ENCODE peak calls at places on chromosome 7, in four cellular contexts. I, R, B and N are unnamed samples.

GRCh38 chr7:26705567-26705966 is 158.8 kb downstream of the SKAP2 start:
- DNase-seq in I (no peak), R (no peak), B (peak), N (no peak)

GRCh38 chr7:15626041-15626440 is 60.4 kb downstream of the MEOX2 start:
- DNase-seq in R (no peak), B (no peak), I (no peak), N (no peak)

GRCh38 chr7:44959433-44959951 is 19.3 kb downstream of the MYO1G start:
- DNase-seq in R (no peak), I (no peak), B (peak), N (no peak)

GRCh38 chr7:56686276-56686859 is 445.9 kb downstream of the ZNF479 start:
- DNase-seq in B (no peak), I (no peak), R (no peak), N (no peak)

GRCh38 chr7:45120-46090 is 147.0 kb upstream of the FAM20C start:
- DNase-seq in I (no peak), B (no peak), R (peak), N (no peak)

GRCh38 chr7:18020138-18020715 is 7.4 kb downstream of the PRPS1L1 start:
- DNase-seq in B (no peak), I (no peak), R (no peak), N (no peak)

GRCh38 chr7:119252962-119253361 is 1020.0 kb upstream of the KCND2 start:
- DNase-seq in R (no peak), I (no peak), B (no peak), N (no peak)

GRCh38 chr7:15932318-15932717 is 245.8 kb upstream of the MEOX2 start:
- DNase-seq in B (no peak), R (no peak), I (no peak), N (no peak)

GRCh38 chr7:13725591-13725990 is 263.9 kb downstream of the ETV1 start:
- DNase-seq in I (no peak), R (no peak), B (no peak), N (no peak)

GRCh38 chr7:41058986-41059741 is 643.7 kb downstream of the INHBA start:
- DNase-seq in B (peak), R (no peak), I (no peak), N (no peak)

GRCh38 chr7:105149827-105150226 is 135.8 kb downstream of the KMT2E start:
- DNase-seq in R (no peak), I (no peak), B (peak), N (no peak)

GRCh38 chr7:139936760-139937310 is 107.8 kb downstream of the TBXAS1 start:
- DNase-seq in R (no peak), B (peak), I (no peak), N (no peak)

GRCh38 chr7:1267016-1267900 is 34.6 kb downstream of the UNCX start:
- DNase-seq in R (no peak), B (no peak), I (no peak), N (no peak)

GRCh38 chr7:96388620-96389383 is 66.9 kb upstream of the SLC25A13 start:
- DNase-seq in B (peak), I (no peak), R (peak), N (no peak)

GRCh38 chr7:139687980-139688632 is 89.7 kb downstream of the HIPK2 start:
- DNase-seq in I (no peak), B (peak), R (no peak), N (no peak)

GRCh38 chr7:81031243-81031642 is 112.4 kb upstream of the SEMA3C start:
- DNase-seq in B (no peak), R (no peak), I (no peak), N (no peak)

GRCh38 chr7:124785994-124786393 is 20.4 kb upstream of the GPR37 start:
- DNase-seq in B (no peak), R (no peak), I (no peak), N (no peak)

GRCh38 chr7:14507617-14508016 is 394.9 kb downstream of the DGKB start:
- DNase-seq in R (no peak), B (peak), I (peak), N (no peak)

GRCh38 chr7:96277921-96278320 is 44.0 kb downstream of the SLC25A13 start:
- DNase-seq in I (no peak), R (no peak), B (no peak), N (no peak)

GRCh38 chr7:26399309-26399610 is 107.6 kb downstream of the SNX10 start:
- DNase-seq in R (no peak), B (peak), I (peak), N (no peak)

GRCh38 chr7:19051767-19052375 is 65.6 kb downstream of the TWIST1 start:
- DNase-seq in B (peak), I (peak), R (no peak), N (peak)

GRCh38 chr7:97454636-97455035 is 277.2 kb upstream of the TAC1 start:
- DNase-seq in I (no peak), R (no peak), B (no peak), N (no peak)

GRCh38 chr7:108132551-108133265 is 2.5 kb upstream of the LAMB4 start:
- DNase-seq in B (peak), I (no peak), R (no peak), N (no peak)

DNA sequence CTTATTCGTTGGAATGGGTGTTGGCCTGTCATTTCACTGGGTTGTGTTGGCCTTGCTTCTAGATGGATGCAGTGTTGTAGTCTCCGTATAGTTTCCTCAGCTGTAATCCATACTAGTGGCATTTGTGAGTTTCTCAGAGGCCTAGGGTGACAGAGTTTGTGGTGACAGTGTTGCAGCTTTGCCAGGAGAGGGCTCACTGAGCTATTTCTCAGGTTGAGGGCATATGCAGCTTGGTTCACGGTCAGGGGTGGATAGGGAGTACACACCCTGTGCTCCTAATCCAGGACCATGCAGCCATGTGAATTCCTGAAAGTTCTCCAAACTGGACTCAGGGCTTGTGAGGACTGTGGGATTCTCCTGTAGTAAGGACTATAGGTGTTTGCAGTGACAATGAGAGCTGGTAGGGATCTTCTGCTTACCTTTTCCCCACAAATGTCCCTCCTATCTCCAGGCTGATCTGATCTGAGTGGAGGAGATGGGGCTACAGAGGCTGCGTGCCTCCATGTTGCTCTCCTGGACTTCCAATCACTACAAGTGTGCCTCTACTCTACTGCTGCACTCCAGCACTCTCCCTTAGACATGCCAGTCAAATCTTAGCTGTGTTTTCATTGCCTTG is 229.0 kb downstream of the STK31 start:
- DNase-seq in R (no peak), B (peak), I (peak), N (peak)
- TF ChIP-seq CTCF in R (no peak), B (peak), I (peak), N (peak)

DNA sequence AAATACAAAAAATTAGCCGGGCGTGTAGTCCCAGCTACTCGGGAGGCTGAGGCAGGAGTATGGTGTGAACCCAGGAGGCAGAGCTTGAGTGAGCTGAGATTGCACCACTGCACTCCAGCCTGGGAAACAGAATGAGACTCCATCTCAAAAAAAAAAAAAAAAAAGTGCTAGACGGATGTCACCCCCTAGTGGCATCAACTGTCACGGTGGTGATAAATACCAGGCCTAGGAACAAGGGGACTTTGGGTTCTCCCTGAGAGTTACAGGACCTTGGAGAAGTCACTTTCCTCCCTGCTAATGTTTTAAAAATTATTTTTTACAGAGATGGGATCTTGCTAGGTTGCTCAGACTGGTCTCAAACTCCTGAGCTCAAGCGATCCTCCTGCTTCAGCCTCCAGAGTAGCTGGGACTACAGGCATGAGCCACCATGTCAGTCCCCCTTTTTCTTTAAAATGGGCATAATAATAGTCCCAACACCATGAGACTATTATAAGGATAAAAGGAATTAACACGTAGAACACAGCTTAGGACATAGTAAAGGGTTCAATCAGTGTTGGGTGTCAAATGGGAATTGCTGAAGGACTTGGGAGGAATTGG is 2.6 kb upstream of the TMEM130 start:
- DNase-seq in R (no peak), I (no peak), B (peak), N (peak)
- TF ChIP-seq CTCF in R (no peak), I (no peak), B (no peak), N (peak)

DNA sequence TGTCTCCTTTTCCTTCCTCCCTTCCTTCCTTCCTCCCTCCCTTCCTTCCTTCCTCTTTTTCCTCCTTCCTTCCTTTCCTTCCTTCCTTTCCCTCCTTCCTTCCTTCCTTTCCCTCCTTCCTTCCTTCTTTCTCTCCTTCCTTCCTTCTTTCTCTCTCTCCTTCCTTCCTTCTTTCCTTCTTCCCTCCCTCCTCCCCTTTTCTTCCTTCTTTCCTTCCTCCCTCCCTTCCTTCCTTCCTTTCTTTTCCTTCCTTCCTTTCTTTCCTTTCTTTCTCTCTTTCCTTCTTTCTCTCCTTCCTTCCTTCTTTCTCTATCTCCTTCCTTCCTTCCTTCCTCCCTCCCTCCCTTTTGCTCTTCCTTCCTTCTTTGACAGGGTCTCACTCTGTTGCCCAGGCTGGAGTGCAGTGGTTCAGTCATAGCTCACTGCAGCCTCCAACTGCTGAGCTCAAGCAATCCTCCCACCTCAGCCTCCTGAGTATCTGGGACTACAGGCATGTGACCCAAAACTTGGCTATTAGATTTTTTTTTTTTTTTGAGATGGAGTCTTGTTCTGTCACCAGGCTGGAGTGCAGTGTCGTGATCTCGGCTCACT is 15.9 kb upstream of the CYTH3 start:
- DNase-seq in I (no peak), R (no peak), B (no peak), N (no peak)
- TF ChIP-seq CTCF in I (no peak), R (no peak), B (no peak), N (no peak)

GRCh38 chr7:77910124-77910523 is 111.6 kb downstream of the PHTF2 start:
- DNase-seq in B (no peak), R (no peak), I (no peak), N (no peak)
- TF ChIP-seq CTCF in B (no peak), R (no peak), I (no peak), N (no peak)

GRCh38 chr7:151992375-151992774 is 33.1 kb upstream of the GALNT11 start:
- DNase-seq in B (peak), I (peak), R (peak), N (peak)
- TF ChIP-seq CTCF in B (no peak), I (no peak), R (no peak), N (no peak)

DNA sequence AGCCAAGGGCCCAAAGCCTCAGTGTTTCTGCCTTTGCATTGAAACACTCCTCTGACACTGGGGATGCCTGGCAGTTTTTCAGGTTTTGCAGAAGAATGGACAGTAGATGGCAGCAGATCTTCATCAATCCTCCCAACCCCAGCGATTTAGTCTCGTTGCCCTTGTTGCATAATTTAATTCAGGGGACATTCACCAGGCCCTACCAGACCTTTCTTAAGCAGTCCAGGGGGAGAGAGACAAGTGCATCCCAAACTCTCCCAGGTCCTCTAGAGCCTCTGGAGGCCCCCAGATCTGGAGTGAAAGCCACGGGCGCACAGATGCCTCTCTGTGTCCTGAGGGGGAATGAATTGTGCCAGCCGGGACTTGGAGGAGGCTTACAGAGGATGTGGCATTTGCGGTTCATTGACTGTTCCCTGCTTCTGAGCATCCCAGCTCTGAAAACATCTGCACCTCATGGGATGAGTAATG is 29.6 kb downstream of the MINDY4 start:
- DNase-seq in I (peak), B (peak), R (peak), N (peak)
- TF ChIP-seq CTCF in I (peak), B (peak), R (peak), N (peak)

GRCh38 chr7:74207586-74207985 is 2.2 kb upstream of the LAT2 start:
- DNase-seq in R (no peak), B (no peak), I (no peak), N (no peak)

GRCh38 chr7:74203157-74203556 is 6.6 kb upstream of the LAT2 start:
- DNase-seq in R (no peak), I (peak), B (peak), N (no peak)

GRCh38 chr7:74203956-74204615 is 5.7 kb upstream of the LAT2 start:
- DNase-seq in R (no peak), B (no peak), I (no peak), N (no peak)

DNA sequence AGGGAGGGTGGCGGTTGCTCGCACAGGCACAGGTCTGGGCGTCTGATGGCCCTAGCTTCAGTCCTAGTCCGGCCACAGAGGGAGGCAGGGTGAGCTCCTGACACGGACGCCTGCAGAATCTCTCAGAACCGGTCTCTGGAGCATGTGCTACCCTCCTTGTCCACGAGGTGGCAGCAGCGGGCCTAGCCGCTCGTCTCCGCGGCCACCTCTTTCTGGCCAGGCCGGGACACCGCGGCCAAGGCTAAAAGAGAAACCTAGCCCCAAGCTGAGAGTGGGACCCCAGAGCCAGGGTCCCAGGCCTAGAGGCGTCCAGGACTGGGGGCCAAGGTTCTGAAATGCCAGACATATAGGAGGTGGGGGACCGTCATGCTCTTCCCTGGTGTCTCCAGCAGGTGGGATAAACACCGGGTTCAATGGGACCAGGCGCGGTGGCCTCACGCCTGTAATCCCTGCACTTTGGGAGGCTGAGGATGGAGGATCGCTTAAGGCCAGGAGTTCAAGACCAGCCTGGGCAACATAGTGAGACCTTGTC is 3.2 kb upstream of the LAT2 start:
- DNase-seq in B (peak), I (peak), R (peak), N (peak)
- TF ChIP-seq CTCF in B (peak), I (peak), R (peak), N (peak)

GRCh38 chr7:131289051-131289450 is 38.6 kb upstream of the MKLN1 start:
- DNase-seq in R (no peak), B (no peak), I (no peak), N (no peak)

GRCh38 chr7:131293018-131293417 is 34.7 kb upstream of the MKLN1 start:
- DNase-seq in B (peak), R (peak), I (no peak), N (no peak)

GRCh38 chr7:131298608-131298992 is 29.1 kb upstream of the MKLN1 start:
- DNase-seq in R (no peak), B (no peak), I (no peak), N (no peak)

GRCh38 chr7:131292141-131292905 is 35.4 kb upstream of the MKLN1 start:
- DNase-seq in R (no peak), B (no peak), I (no peak), N (no peak)

GRCh38 chr7:131294553-131294952 is 33.1 kb upstream of the MKLN1 start:
- DNase-seq in B (no peak), I (no peak), R (no peak), N (no peak)
- TF ChIP-seq CTCF in B (no peak), I (no peak), R (no peak), N (no peak)